ENCODE peak calls at places on chromosomes 1 and 21, in five cellular contexts. T is activated CD8-positive, alpha-beta memory T cell treated with anti-CD3 and anti-CD28 coated beads, Interleukin-2, amount 10 ng/mL, durations not matched to agents 7 days and 5 days; J is activated T-helper 1 cell treated with anti-CD3 and anti-CD28 coated beads, Interleukin-2, amount 50 U/mL, for 16 hours; O is HCEC 1CT; X is A172. S is an unnamed sample.

GRCh38 chr21:22827422-22827821 is 1829.2 kb downstream of the NCAM2 start:
- DNase-seq in T (no peak), J (no peak), O (no peak), X (no peak), S (no peak)

GRCh38 chr1:27428316-27429028 is 36.0 kb downstream of the GPR3 start:
- DNase-seq in T (no peak), J (no peak), O (no peak), X (no peak), S (peak)

GRCh38 chr1:150022357-150022756 is 11.8 kb upstream of the OTUD7B start:
- DNase-seq in T (no peak), J (no peak), O (no peak), X (no peak), S (no peak)

GRCh38 chr1:228318823-228319241 is 87.8 kb downstream of the TRIM11 start:
- DNase-seq in T (no peak), J (no peak), O (no peak), X (no peak), S (peak)

GRCh38 chr1:80566123-80566522 is 1234.6 kb upstream of the ADGRL2 start:
- DNase-seq in T (no peak), J (no peak), O (no peak), X (no peak), S (no peak)

GRCh38 chr1:150564051-150564991 is 15.1 kb downstream of the MCL1 start:
- DNase-seq in T (peak), J (no peak), O (peak), X (peak), S (no peak)

GRCh38 chr1:182684128-182684828 is at the start of gene RGS8:
- DNase-seq in T (no peak), J (no peak), O (no peak), X (no peak), S (no peak)

GRCh38 chr21:25997788-25998611 is 172.6 kb downstream of the APP start:
- DNase-seq in T (no peak), J (no peak), O (no peak), X (peak), S (no peak)

GRCh38 chr1:242225770-242226573 is 227.1 kb upstream of the MAP1LC3C start:
- DNase-seq in T (no peak), J (no peak), O (no peak), X (peak), S (no peak)

GRCh38 chr21:31142600-31142999 is 104.3 kb upstream of the KRTAP19-8 start:
- DNase-seq in T (no peak), J (no peak), O (no peak), X (no peak), S (no peak)

GRCh38 chr1:214709241-214709640 is 106.2 kb downstream of the CENPF start:
- DNase-seq in T (no peak), J (no peak), O (peak), X (no peak), S (no peak)

GRCh38 chr1:101290922-101291561 is 54.2 kb downstream of the S1PR1 start:
- DNase-seq in T (peak), J (no peak), O (no peak), X (no peak), S (no peak)

GRCh38 chr1:212558665-212559480 is 49.7 kb upstream of the ATF3 start:
- DNase-seq in T (peak), J (peak), O (peak), X (peak), S (peak)

GRCh38 chr1:225962440-225962975 is 21.5 kb upstream of the LEFTY2 start:
- DNase-seq in T (peak), J (peak), O (no peak), X (no peak), S (peak)

GRCh38 chr1:9437931-9438330 is 101.3 kb upstream of the SLC25A33 start:
- DNase-seq in T (no peak), J (no peak), O (peak), X (no peak), S (peak)

GRCh38 chr1:148010527-148010926 is 82.3 kb downstream of the GPR89B start:
- DNase-seq in T (no peak), J (no peak), O (no peak), X (no peak), S (no peak)

GRCh38 chr21:43719748-43720538 is 1.0 kb downstream of the PDXK start:
- DNase-seq in T (peak), J (no peak), O (no peak), X (no peak), S (no peak)

GRCh38 chr1:246170574-246171261 is 336.4 kb downstream of the SMYD3 start:
- DNase-seq in T (no peak), J (no peak), O (no peak), X (no peak), S (no peak)

GRCh38 chr21:18449586-18449985 is 46.0 kb upstream of the TMPRSS15 start:
- DNase-seq in T (no peak), J (no peak), O (no peak), X (no peak), S (no peak)

GRCh38 chr1:207058878-207059867 is 6.1 kb downstream of the PFKFB2 start:
- DNase-seq in T (no peak), J (no peak), O (no peak), X (no peak), S (no peak)

GRCh38 chr1:203631946-203632345 is 5.3 kb downstream of the ATP2B4 start:
- DNase-seq in T (no peak), J (no peak), O (no peak), X (no peak), S (no peak)

GRCh38 chr1:173163209-173163608 is 43.9 kb downstream of the TNFSF4 start:
- DNase-seq in T (no peak), J (no peak), O (no peak), X (no peak), S (no peak)

GRCh38 chr1:115983584-115983983 is 7.3 kb downstream of the SLC22A15 start:
- DNase-seq in T (no peak), J (no peak), O (no peak), X (no peak), S (no peak)

GRCh38 chr1:145695781-145696629 is 11.2 kb downstream of the PDZK1 start:
- DNase-seq in T (no peak), J (no peak), O (no peak), X (no peak), S (no peak)

GRCh38 chr1:224292419-224292818 is 37.6 kb downstream of the NVL start:
- DNase-seq in T (no peak), J (no peak), O (no peak), X (no peak), S (no peak)

GRCh38 chr1:22141948-22142314 is 966 bp downstream of the WNT4 start:
- DNase-seq in T (no peak), J (no peak), O (no peak), X (no peak), S (no peak)

GRCh38 chr1:41762251-41762650 is 156.5 kb downstream of the HIVEP3 start:
- DNase-seq in T (no peak), J (no peak), O (no peak), X (no peak), S (no peak)

GRCh38 chr1:200130552-200130951 is 103.0 kb downstream of the NR5A2 start:
- DNase-seq in T (no peak), J (no peak), O (no peak), X (no peak), S (no peak)

GRCh38 chr1:21295059-21295401 is 4.8 kb upstream of the ECE1 start:
- DNase-seq in T (peak), J (no peak), O (peak), X (peak), S (no peak)